ENCODE peak calls at places on chromosome 14, in ten cellular contexts. C, L, T, Q, Y, J, X, V, Z and P are unnamed samples.
A peak's percentile ranks its signal among the peaks of the same experiment; 100 is the strongest.

GRCh38 chr14:73591690-73592448 is at the start of gene ACOT4:
- DNase-seq in X (peak; percentile 34), Q (peak; percentile 35), J (peak; percentile 32), Y (peak; percentile 75), L (peak; percentile 47), C (peak; percentile 73), V (peak; percentile 66), Z (peak; percentile 22), T (peak; percentile 44), P (no peak)

GRCh38 chr14:89486961-89487360 is 69.9 kb upstream of the FOXN3 start:
- DNase-seq in T (no peak), L (no peak), J (no peak), Q (peak; percentile 6), Y (no peak), X (no peak), Z (no peak), C (no peak), V (no peak), P (no peak)

GRCh38 chr14:90555126-90556049 is 158.6 kb downstream of the CALM1 start:
- DNase-seq in L (no peak), C (no peak), Z (no peak), V (peak; percentile 26), T (no peak), Y (no peak), X (no peak), Q (no peak), J (no peak), P (no peak)

GRCh38 chr14:68687746-68688145 is 105.1 kb downstream of the ZFP36L1 start:
- DNase-seq in Y (no peak), V (no peak), X (no peak), T (no peak), Q (peak; percentile 98), C (no peak), J (no peak), Z (no peak), L (no peak), P (no peak)

GRCh38 chr14:90114554-90114953 is 52.8 kb downstream of the KCNK13 start:
- DNase-seq in Y (no peak), T (no peak), L (no peak), Z (no peak), J (no peak), Q (no peak), C (no peak), X (peak; percentile 3), V (no peak), P (no peak)

GRCh38 chr14:52089208-52089607 is 20.3 kb upstream of the NID2 start:
- DNase-seq in Q (peak; percentile 28), L (no peak), X (no peak), C (no peak), Z (no peak), V (no peak), Y (no peak), J (no peak), T (no peak), P (no peak)

GRCh38 chr14:69475194-69475818 is 9.2 kb upstream of the PLEKHD1 start:
- DNase-seq in V (no peak), J (no peak), Z (no peak), Q (no peak), X (no peak), Y (no peak), C (peak; percentile 65), T (no peak), L (peak; percentile 10), P (no peak)

GRCh38 chr14:77128414-77128891 is 13.1 kb downstream of the ZDHHC22 start:
- DNase-seq in C (no peak), Z (no peak), Y (no peak), L (no peak), J (no peak), Q (no peak), V (no peak), X (no peak), T (peak; percentile 39), P (no peak)

GRCh38 chr14:62736004-62736403 is 309.3 kb downstream of the KCNH5 start:
- DNase-seq in C (no peak), Z (no peak), Q (no peak), J (no peak), L (no peak), T (no peak), V (no peak), Y (no peak), X (no peak), P (no peak)

GRCh38 chr14:102723650-102724049 is 53.6 kb upstream of the TRAF3 start:
- DNase-seq in X (no peak), Y (no peak), C (no peak), T (no peak), Z (no peak), V (no peak), Q (peak; percentile 8), J (no peak), L (no peak), P (no peak)

GRCh38 chr14:65833256-65833880 is 420.8 kb downstream of the FUT8 start:
- DNase-seq in X (no peak), Y (no peak), Q (peak; percentile 39), V (no peak), T (no peak), J (no peak), L (no peak), Z (no peak), C (no peak), P (no peak)

GRCh38 chr14:90758959-90759358 is 57.3 kb downstream of the TTC7B start:
- DNase-seq in Q (peak; percentile 76), V (peak; percentile 69), L (peak; percentile 24), Z (peak; percentile 74), T (peak; percentile 45), C (no peak), J (no peak), X (peak; percentile 26), Y (no peak), P (peak; percentile 61)

GRCh38 chr14:81392976-81393643 is 7.0 kb downstream of the STON2 start:
- DNase-seq in J (no peak), Z (no peak), X (no peak), Q (no peak), Y (no peak), L (no peak), C (no peak), T (no peak), V (no peak), P (no peak)

GRCh38 chr14:59251811-59252771 is 63.6 kb downstream of the DAAM1 start:
- DNase-seq in Z (no peak), T (no peak), C (peak; percentile 33), X (no peak), L (no peak), Y (no peak), J (no peak), V (no peak), Q (peak; percentile 89), P (no peak)

GRCh38 chr14:59254911-59255545 is 66.6 kb downstream of the DAAM1 start:
- DNase-seq in V (no peak), Z (no peak), T (peak; percentile 28), C (no peak), Y (no peak), L (no peak), X (no peak), J (no peak), Q (peak; percentile 80), P (no peak)

GRCh38 chr14:59252772-59253500 is 64.5 kb downstream of the DAAM1 start:
- DNase-seq in C (no peak), L (no peak), Q (peak; percentile 93), T (no peak), V (no peak), Y (no peak), J (no peak), X (no peak), Z (no peak), P (no peak)

GRCh38 chr14:59253527-59253926 is 65.1 kb downstream of the DAAM1 start:
- DNase-seq in T (no peak), Q (no peak), J (no peak), C (no peak), X (no peak), Y (no peak), V (no peak), Z (no peak), L (no peak), P (no peak)

GRCh38 chr14:59254146-59254910 is 65.9 kb downstream of the DAAM1 start:
- DNase-seq in Y (no peak), J (no peak), Q (peak; percentile 98), C (no peak), T (peak; percentile 89), L (no peak), V (peak; percentile 65), X (no peak), Z (peak; percentile 74), P (peak; percentile 89)
- TF ChIP-seq CTCF in Y (no peak), J (no peak), Q (no peak), C (no peak), T (no peak), L (no peak), V (no peak), X (no peak), Z (peak; percentile 23), P (peak; percentile 14)

DNA sequence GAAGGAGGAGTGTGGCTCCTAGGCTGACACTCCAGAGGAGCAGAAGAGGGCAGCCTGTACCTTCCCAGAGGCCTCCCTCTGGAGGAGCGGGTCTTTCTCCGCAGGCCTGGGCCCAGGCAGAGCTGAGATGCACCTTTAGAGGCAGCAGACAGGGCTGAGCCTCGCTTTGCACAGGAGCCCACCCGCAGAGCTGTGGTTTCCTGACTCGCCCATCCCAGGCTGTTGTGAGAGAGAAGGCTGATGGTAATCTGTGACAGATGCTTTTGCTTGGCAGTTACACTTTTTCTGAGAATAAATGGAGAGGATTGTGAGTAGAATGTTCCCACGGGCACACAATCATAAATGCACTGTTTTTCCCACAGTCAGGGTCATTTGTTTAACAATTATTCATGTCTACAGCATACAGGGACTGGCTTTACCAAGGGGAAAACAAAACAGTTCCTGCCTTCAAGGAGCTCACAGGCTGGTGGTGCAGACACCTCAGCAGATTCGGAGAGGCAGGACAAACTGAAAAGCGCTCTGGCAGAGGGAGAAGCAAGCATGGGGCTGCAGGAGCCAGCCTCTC is 13.9 kb downstream of the EVL start:
- DNase-seq in L (peak; percentile 93), Q (peak; percentile 84), V (no peak), C (peak; percentile 63), T (no peak), Z (no peak), X (no peak), J (no peak), Y (peak; percentile 90), P (peak; percentile 21)
- TF ChIP-seq CTCF in L (peak; percentile 27), Q (peak; percentile 7), V (no peak), C (peak; percentile 39), T (no peak), Z (no peak), X (no peak), J (no peak), Y (no peak), P (no peak)

GRCh38 chr14:22598896-22599244 is 770 bp downstream of the ABHD4 start:
- DNase-seq in T (peak; percentile 76), Q (peak; percentile 60), V (no peak), X (no peak), J (no peak), Z (no peak), C (peak; percentile 73), L (peak; percentile 60), Y (no peak), P (no peak)
- TF ChIP-seq CTCF in T (no peak), Q (peak; percentile 56), V (peak; percentile 6), X (no peak), J (no peak), Z (peak; percentile 17), C (peak; percentile 20), L (no peak), Y (no peak), P (no peak)

DNA sequence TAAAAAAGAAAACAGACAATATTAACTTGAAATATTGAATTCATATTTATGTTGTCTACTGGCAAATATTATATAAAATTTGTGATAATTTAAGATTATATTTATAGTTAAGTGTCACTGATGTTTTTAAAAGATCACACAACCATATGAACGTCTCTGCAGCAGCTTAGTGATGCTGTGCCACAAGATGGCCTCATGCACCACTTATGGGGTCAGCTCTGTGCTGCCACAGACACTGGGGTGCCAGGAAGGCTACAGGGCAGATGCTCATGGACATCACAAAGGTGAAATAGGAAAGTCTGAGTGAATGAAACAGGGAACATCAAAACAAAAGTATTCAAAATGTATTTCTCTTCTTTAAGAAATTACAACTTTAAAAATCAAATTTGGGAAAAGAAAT is 13.1 kb downstream of the ATXN3 start:
- DNase-seq in C (peak; percentile 22), T (no peak), J (no peak), Z (no peak), Y (no peak), Q (no peak), L (peak; percentile 38), V (no peak), X (no peak), P (no peak)
- TF ChIP-seq CTCF in C (peak; percentile 67), T (no peak), J (no peak), Z (peak; percentile 29), Y (no peak), Q (no peak), L (no peak), V (peak; percentile 19), X (no peak), P (no peak)